ENCODE peak calls at places on chromosome 14, in seven cellular contexts. One of them, this sample, is unnamed.

GRCh38 chr14:22557846-22558220 is 31.2 kb downstream of the DAD1 start:
- DNase-seq in CD8-positive, alpha-beta memory T cell: no peak
- DNase-seq in mammary epithelial cell: no peak
- DNase-seq in mesendoderm: no peak
- DNase-seq in adipocyte: no peak
- DNase-seq in heart left ventricle: no peak
- DNase-seq in left ventricle myocardium inferior: no peak
- DNase-seq in this sample: no peak

GRCh38 chr14:56131865-56132830 is 13.9 kb downstream of the PELI2 start:
- DNase-seq in heart left ventricle: no peak
- DNase-seq in left ventricle myocardium inferior: no peak
- DNase-seq in CD8-positive, alpha-beta memory T cell: no peak
- DNase-seq in adipocyte: no peak
- DNase-seq in mammary epithelial cell: no peak
- DNase-seq in mesendoderm: no peak
- DNase-seq in this sample: no peak

GRCh38 chr14:103507751-103508150 is 14.9 kb downstream of the CKB start:
- DNase-seq in heart left ventricle: no peak
- DNase-seq in left ventricle myocardium inferior: no peak
- DNase-seq in mammary epithelial cell: no peak
- DNase-seq in mesendoderm: no peak
- DNase-seq in CD8-positive, alpha-beta memory T cell: no peak
- DNase-seq in adipocyte: no peak
- DNase-seq in this sample: no peak

GRCh38 chr14:24335461-24336146 is 733 bp upstream of the ADCY4 start:
- DNase-seq in left ventricle myocardium inferior: no peak
- DNase-seq in mesendoderm: peak; percentile 49
- DNase-seq in CD8-positive, alpha-beta memory T cell: no peak
- DNase-seq in heart left ventricle: peak; percentile 18
- DNase-seq in mammary epithelial cell: no peak
- DNase-seq in adipocyte: no peak
- DNase-seq in this sample: no peak

GRCh38 chr14:66228267-66228970 is 257.8 kb upstream of the CCDC196 start:
- DNase-seq in adipocyte: no peak
- DNase-seq in CD8-positive, alpha-beta memory T cell: no peak
- DNase-seq in mesendoderm: no peak
- DNase-seq in left ventricle myocardium inferior: no peak
- DNase-seq in mammary epithelial cell: peak; percentile 86
- DNase-seq in heart left ventricle: no peak
- DNase-seq in this sample: no peak

GRCh38 chr14:93091666-93092065 is 24.1 kb downstream of the ITPK1 start:
- DNase-seq in mesendoderm: no peak
- DNase-seq in left ventricle myocardium inferior: no peak
- DNase-seq in mammary epithelial cell: no peak
- DNase-seq in adipocyte: no peak
- DNase-seq in heart left ventricle: no peak
- DNase-seq in CD8-positive, alpha-beta memory T cell: no peak
- DNase-seq in this sample: no peak

GRCh38 chr14:72439707-72440106 is 454.2 kb downstream of the DPF3 start:
- DNase-seq in CD8-positive, alpha-beta memory T cell: no peak
- DNase-seq in mammary epithelial cell: no peak
- DNase-seq in left ventricle myocardium inferior: no peak
- DNase-seq in mesendoderm: no peak
- DNase-seq in heart left ventricle: no peak
- DNase-seq in adipocyte: no peak
- DNase-seq in this sample: no peak

GRCh38 chr14:31204593-31205534 is 2.7 kb downstream of the HECTD1 start:
- DNase-seq in mesendoderm: no peak
- DNase-seq in adipocyte: peak; percentile 17
- DNase-seq in heart left ventricle: no peak
- DNase-seq in mammary epithelial cell: no peak
- DNase-seq in CD8-positive, alpha-beta memory T cell: no peak
- DNase-seq in left ventricle myocardium inferior: no peak
- DNase-seq in this sample: no peak

GRCh38 chr14:68598621-68599447 is 194.0 kb downstream of the ZFP36L1 start:
- DNase-seq in mammary epithelial cell: peak; percentile 94
- DNase-seq in heart left ventricle: peak; percentile 80
- DNase-seq in CD8-positive, alpha-beta memory T cell: no peak
- DNase-seq in adipocyte: peak; percentile 82
- DNase-seq in mesendoderm: no peak
- DNase-seq in left ventricle myocardium inferior: peak; percentile 71
- DNase-seq in this sample: no peak

DNA sequence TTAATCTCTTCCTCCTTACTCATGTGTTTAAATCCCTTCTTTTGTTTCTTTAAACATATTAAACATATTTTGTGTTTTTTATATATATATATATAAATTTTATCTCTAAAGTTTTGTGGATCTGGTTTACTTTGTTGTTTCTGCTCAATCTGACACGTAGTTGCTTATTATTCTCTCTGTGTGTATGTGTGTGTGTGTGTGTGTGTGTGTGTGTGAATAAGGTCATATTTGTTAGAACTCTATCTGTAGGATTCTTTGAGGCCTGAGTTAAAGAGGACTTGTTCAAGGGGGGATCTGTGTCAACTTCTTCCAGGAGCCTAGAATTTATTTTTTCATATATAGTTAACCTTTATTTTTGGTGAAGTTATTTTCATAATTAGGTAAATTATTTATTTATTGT is 2.7 kb downstream of the GPR65 start:
- DNase-seq in heart left ventricle: no peak
- DNase-seq in mammary epithelial cell: no peak
- DNase-seq in mesendoderm: no peak
- DNase-seq in CD8-positive, alpha-beta memory T cell: no peak
- DNase-seq in adipocyte: no peak
- DNase-seq in left ventricle myocardium inferior: no peak
- DNase-seq in this sample: no peak
- H3K4me1 ChIP-seq in heart left ventricle: no peaks in the 10 kb centered on the region
- H3K4me1 ChIP-seq in mammary epithelial cell: no peaks in the 10 kb centered on the region
- H3K4me1 ChIP-seq in mesendoderm: no peaks in the 10 kb centered on the region
- H3K4me1 ChIP-seq in CD8-positive, alpha-beta memory T cell: peaks cover 67% of the 10 kb centered on the region
- H3K4me1 ChIP-seq in adipocyte: no peaks in the 10 kb centered on the region
- H3K4me1 ChIP-seq in left ventricle myocardium inferior: no peaks in the 10 kb centered on the region
- H3K4me1 ChIP-seq in this sample: peaks cover 65% of the 10 kb centered on the region

DNA sequence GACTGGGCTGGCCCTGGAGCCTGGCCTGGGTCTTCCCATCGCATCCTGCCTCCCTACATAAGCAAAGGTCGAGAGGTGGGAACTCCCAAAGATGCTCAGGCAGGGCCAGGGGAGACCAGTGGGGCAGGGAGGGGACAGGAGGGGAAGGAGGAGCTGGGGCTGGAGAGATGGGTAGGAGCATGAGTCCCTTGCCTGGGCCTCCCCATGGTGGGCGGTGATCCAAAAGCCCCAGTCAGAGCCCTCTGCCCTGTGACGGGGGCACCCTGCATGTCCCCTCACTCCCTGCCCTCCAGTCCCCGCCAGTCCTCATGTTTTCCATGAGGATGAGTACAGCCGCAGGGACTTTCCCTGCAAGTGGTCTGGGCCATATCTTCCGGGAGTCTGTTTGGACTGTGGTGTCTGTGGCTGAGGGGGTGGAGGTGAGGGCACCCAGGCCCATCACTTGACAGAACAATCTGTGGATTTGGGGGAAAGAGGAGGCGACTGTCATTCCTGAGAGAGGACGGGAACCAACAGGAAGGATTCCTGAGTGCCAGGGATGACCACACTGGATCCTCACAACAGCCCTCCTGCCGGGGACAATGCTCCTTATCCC is 9.3 kb downstream of the BDKRB2 start:
- DNase-seq in heart left ventricle: no peak
- DNase-seq in CD8-positive, alpha-beta memory T cell: no peak
- DNase-seq in adipocyte: no peak
- DNase-seq in mammary epithelial cell: no peak
- DNase-seq in mesendoderm: no peak
- DNase-seq in left ventricle myocardium inferior: no peak
- DNase-seq in this sample: no peak
- H3K4me1 ChIP-seq in heart left ventricle: no peaks in the 10 kb centered on the region
- H3K4me1 ChIP-seq in CD8-positive, alpha-beta memory T cell: no peaks in the 10 kb centered on the region
- H3K4me1 ChIP-seq in adipocyte: no peaks in the 10 kb centered on the region
- H3K4me1 ChIP-seq in mammary epithelial cell: peaks cover 18% of the 10 kb centered on the region
- H3K4me1 ChIP-seq in mesendoderm: no peaks in the 10 kb centered on the region
- H3K4me1 ChIP-seq in left ventricle myocardium inferior: no peaks in the 10 kb centered on the region
- H3K4me1 ChIP-seq in this sample: no peaks in the 10 kb centered on the region

DNA sequence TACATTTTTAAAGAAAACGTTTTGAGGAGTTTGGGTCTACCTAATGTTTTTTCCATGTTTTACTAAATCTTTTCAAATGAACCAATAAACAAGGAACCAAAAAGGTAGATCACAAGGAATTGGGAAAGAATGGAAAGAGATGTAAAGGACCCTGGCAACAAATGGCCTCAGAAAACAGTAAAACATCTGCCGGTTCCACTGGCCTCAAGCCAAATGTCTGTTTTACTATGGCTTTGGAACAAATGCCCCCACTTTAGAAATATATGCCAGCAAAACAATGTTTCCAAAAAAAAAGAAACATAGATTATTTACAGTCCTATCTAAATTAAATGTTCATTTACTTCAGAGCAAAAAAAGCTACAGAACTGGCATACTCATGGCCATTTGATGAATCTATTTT is 3.0 kb downstream of the TRMT5 start:
- DNase-seq in left ventricle myocardium inferior: no peak
- DNase-seq in CD8-positive, alpha-beta memory T cell: no peak
- DNase-seq in mesendoderm: no peak
- DNase-seq in heart left ventricle: no peak
- DNase-seq in adipocyte: no peak
- DNase-seq in mammary epithelial cell: no peak
- DNase-seq in this sample: no peak
- H3K4me1 ChIP-seq in left ventricle myocardium inferior: peaks cover 58% of the 10 kb centered on the region
- H3K4me1 ChIP-seq in CD8-positive, alpha-beta memory T cell: peaks cover 19% of the 10 kb centered on the region
- H3K4me1 ChIP-seq in mesendoderm: peaks cover 2% of the 10 kb centered on the region
- H3K4me1 ChIP-seq in heart left ventricle: peaks cover 28% of the 10 kb centered on the region
- H3K4me1 ChIP-seq in adipocyte: peaks cover 28% of the 10 kb centered on the region
- H3K4me1 ChIP-seq in mammary epithelial cell: peaks cover 28% of the 10 kb centered on the region
- H3K4me1 ChIP-seq in this sample: peaks cover 23% of the 10 kb centered on the region

GRCh38 chr14:60756847-60757246 is 22.3 kb downstream of the MNAT1 start:
- DNase-seq in left ventricle myocardium inferior: no peak
- DNase-seq in heart left ventricle: no peak
- DNase-seq in mesendoderm: no peak
- DNase-seq in adipocyte: peak; percentile 55
- DNase-seq in CD8-positive, alpha-beta memory T cell: no peak
- DNase-seq in mammary epithelial cell: no peak
- DNase-seq in this sample: no peak
- H3K4me1 ChIP-seq in left ventricle myocardium inferior: peaks cover 29% of the 10 kb centered on the region
- H3K4me1 ChIP-seq in heart left ventricle: peaks cover 8% of the 10 kb centered on the region
- H3K4me1 ChIP-seq in mesendoderm: peaks cover 1% of the 10 kb centered on the region
- H3K4me1 ChIP-seq in adipocyte: peaks cover 56% of the 10 kb centered on the region
- H3K4me1 ChIP-seq in CD8-positive, alpha-beta memory T cell: peaks cover 40% of the 10 kb centered on the region
- H3K4me1 ChIP-seq in mammary epithelial cell: peaks cover 49% of the 10 kb centered on the region
- H3K4me1 ChIP-seq in this sample: peaks cover 26% of the 10 kb centered on the region

DNA sequence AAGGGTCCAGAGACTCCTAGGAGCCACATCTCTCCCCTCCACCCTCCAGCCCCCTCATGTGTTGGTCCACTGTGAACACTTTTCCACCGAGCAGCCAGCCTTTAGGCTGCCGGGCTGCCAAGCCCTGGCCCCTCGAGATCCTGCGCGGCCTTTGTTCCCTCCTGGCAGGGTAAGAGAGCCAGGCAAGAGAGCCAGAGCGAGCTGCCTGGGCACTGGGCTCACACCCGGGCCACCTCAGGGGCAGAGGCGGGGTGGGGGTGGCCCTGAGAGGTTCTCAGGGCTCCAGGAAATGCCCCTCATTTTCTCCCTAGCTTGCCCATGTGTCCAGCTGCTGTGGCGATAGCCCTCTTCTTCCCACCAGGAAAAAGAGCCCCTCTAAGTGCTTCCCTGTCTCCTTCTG is 44.8 kb downstream of the LTBP2 start:
- DNase-seq in left ventricle myocardium inferior: no peak
- DNase-seq in heart left ventricle: peak; percentile 16
- DNase-seq in CD8-positive, alpha-beta memory T cell: no peak
- DNase-seq in mesendoderm: no peak
- DNase-seq in mammary epithelial cell: no peak
- DNase-seq in adipocyte: no peak
- DNase-seq in this sample: no peak
- H3K4me1 ChIP-seq in left ventricle myocardium inferior: peaks cover 59% of the 10 kb centered on the region
- H3K4me1 ChIP-seq in heart left ventricle: peaks cover 33% of the 10 kb centered on the region
- H3K4me1 ChIP-seq in CD8-positive, alpha-beta memory T cell: peaks cover 9% of the 10 kb centered on the region
- H3K4me1 ChIP-seq in mesendoderm: no peaks in the 10 kb centered on the region
- H3K4me1 ChIP-seq in mammary epithelial cell: peaks cover 84% of the 10 kb centered on the region
- H3K4me1 ChIP-seq in adipocyte: peaks cover 78% of the 10 kb centered on the region
- H3K4me1 ChIP-seq in this sample: peaks cover 11% of the 10 kb centered on the region

DNA sequence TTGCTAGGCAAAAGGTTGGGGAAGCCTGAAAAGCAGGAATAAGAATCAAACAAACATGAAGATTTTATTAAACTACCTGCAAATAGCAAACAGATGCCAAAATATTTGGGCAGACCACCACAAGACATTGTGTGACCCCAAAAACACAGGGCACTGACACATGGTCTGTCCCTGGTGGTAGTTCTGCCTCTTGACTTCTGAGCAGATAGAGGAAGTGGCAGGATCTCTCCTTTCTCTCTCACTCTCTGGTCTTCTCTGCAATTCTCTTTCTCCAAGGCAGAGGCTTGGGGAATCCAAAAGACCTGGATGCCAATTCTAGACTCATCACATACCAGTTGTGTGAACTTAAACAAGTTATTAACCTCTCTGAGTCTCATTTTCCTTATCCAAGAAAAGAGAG is 4.3 kb upstream of the PTGDR start:
- DNase-seq in mesendoderm: no peak
- DNase-seq in adipocyte: no peak
- DNase-seq in left ventricle myocardium inferior: no peak
- DNase-seq in heart left ventricle: no peak
- DNase-seq in CD8-positive, alpha-beta memory T cell: no peak
- DNase-seq in mammary epithelial cell: no peak
- DNase-seq in this sample: no peak
- H3K4me1 ChIP-seq in mesendoderm: no peaks in the 10 kb centered on the region
- H3K4me1 ChIP-seq in adipocyte: peaks cover 23% of the 10 kb centered on the region
- H3K4me1 ChIP-seq in left ventricle myocardium inferior: peaks cover 25% of the 10 kb centered on the region
- H3K4me1 ChIP-seq in heart left ventricle: peaks cover 6% of the 10 kb centered on the region
- H3K4me1 ChIP-seq in CD8-positive, alpha-beta memory T cell: peaks cover 36% of the 10 kb centered on the region
- H3K4me1 ChIP-seq in mammary epithelial cell: peaks cover 3% of the 10 kb centered on the region
- H3K4me1 ChIP-seq in this sample: peaks cover 24% of the 10 kb centered on the region

This sample was measured in CD8-positive, alpha-beta T cell.